ENCODE peak calls at places on chromosomes 5 and 9, in nine cellular contexts. I, R, H, U, O, Q, B, N and M are unnamed samples.

GRCh38 chr9:121619566-121619965 is 31.9 kb upstream of the DAB2IP start:
- DNase-seq in I (no peak), R (no peak), H (no peak), U (no peak), O (no peak), Q (no peak), B (no peak), N (no peak), M (no peak)

GRCh38 chr9:121201045-121201737 is 478 bp downstream of the RAB14 start:
- DNase-seq in I (peak; percentile 53), R (peak; percentile 94), H (no peak), U (peak; percentile 15), O (peak; percentile 29), Q (peak; percentile 60), B (peak; percentile 71), N (peak; percentile 12), M (no peak)

GRCh38 chr5:96794757-96795156 is 13.0 kb downstream of the ERAP1 start:
- DNase-seq in I (no peak), R (no peak), H (no peak), U (no peak), O (no peak), Q (no peak), B (no peak), N (no peak), M (no peak)

GRCh38 chr9:36725777-36726356 is 153.2 kb downstream of the MELK start:
- DNase-seq in I (no peak), R (no peak), H (no peak), U (no peak), O (no peak), Q (no peak), B (no peak), N (no peak), M (no peak)

GRCh38 chr9:137371966-137372651 is 50.9 kb downstream of the EXD3 start:
- DNase-seq in I (no peak), R (peak; percentile 64), H (no peak), U (no peak), O (no peak), Q (no peak), B (peak; percentile 54), N (no peak), M (no peak)

GRCh38 chr5:73381587-73382411 is 66.8 kb downstream of the FOXD1 start:
- DNase-seq in I (no peak), R (peak; percentile 71), H (no peak), U (no peak), O (no peak), Q (no peak), B (no peak), N (peak; percentile 5), M (no peak)

GRCh38 chr5:174690256-174690655 is 34.1 kb upstream of the MSX2 start:
- DNase-seq in I (no peak), R (no peak), H (no peak), U (no peak), O (no peak), Q (no peak), B (no peak), N (no peak), M (no peak)

GRCh38 chr9:93679536-93680444 is 103.4 kb downstream of the PHF2 start:
- DNase-seq in I (peak; percentile 22), R (peak; percentile 58), H (no peak), U (peak; percentile 2), O (no peak), Q (no peak), B (peak; percentile 60), N (no peak), M (peak; percentile 90)

GRCh38 chr5:169374761-169375160 is 73.8 kb upstream of the SLIT3 start:
- DNase-seq in I (no peak), R (no peak), H (no peak), U (no peak), O (no peak), Q (no peak), B (no peak), N (no peak), M (no peak)

GRCh38 chr5:74056789-74057164 is 430.8 kb downstream of the ARHGEF28 start:
- DNase-seq in I (peak; percentile 60), R (no peak), H (no peak), U (peak; percentile 60), O (peak; percentile 64), Q (peak; percentile 36), B (no peak), N (no peak), M (no peak)

GRCh38 chr5:82735160-82735789 is 341.9 kb downstream of the TMEM167A start:
- DNase-seq in I (no peak), R (no peak), H (peak; percentile 63), U (no peak), O (peak; percentile 45), Q (no peak), B (no peak), N (no peak), M (no peak)

GRCh38 chr5:11777096-11777495 is 127.2 kb downstream of the CTNND2 start:
- DNase-seq in I (no peak), R (no peak), H (no peak), U (no peak), O (no peak), Q (no peak), B (no peak), N (no peak), M (no peak)

GRCh38 chr5:175652741-175653663 is 4.9 kb upstream of the HRH2 start:
- DNase-seq in I (no peak), R (no peak), H (no peak), U (no peak), O (no peak), Q (peak; percentile 15), B (no peak), N (no peak), M (no peak)

GRCh38 chr5:72649449-72649848 is 142.2 kb upstream of the ZNF366 start:
- DNase-seq in I (no peak), R (no peak), H (no peak), U (no peak), O (no peak), Q (no peak), B (peak; percentile 73), N (no peak), M (no peak)

GRCh38 chr5:9761706-9762105 is 131.6 kb upstream of the TAS2R1 start:
- DNase-seq in I (no peak), R (no peak), H (no peak), U (no peak), O (no peak), Q (no peak), B (no peak), N (no peak), M (no peak)

GRCh38 chr9:137772281-137772873 is 105.2 kb upstream of the CACNA1B start:
- DNase-seq in I (no peak), R (peak; percentile 42), H (no peak), U (no peak), O (no peak), Q (no peak), B (peak; percentile 26), N (no peak), M (no peak)

GRCh38 chr5:62621280-62621679 is 42.7 kb downstream of the LRRC70 start:
- DNase-seq in I (no peak), R (no peak), H (no peak), U (no peak), O (no peak), Q (no peak), B (no peak), N (no peak), M (no peak)
- TF ChIP-seq POLR2AphosphoS5 in I (no peak), R (no peak), H (no peak), U (no peak), O (no peak), Q (no peak), B (no peak), N (no peak), M (no peak)

GRCh38 chr5:850511-851006 is at the start of gene ZDHHC11:
- DNase-seq in I (peak; percentile 81), R (peak; percentile 76), H (no peak), U (no peak), O (no peak), Q (no peak), B (peak; percentile 67), N (no peak), M (no peak)
- TF ChIP-seq POLR2A in I (no peak), R (no peak), H (no peak), U (no peak), O (no peak), Q (no peak), B (no peak), N (no peak), M (no peak)

DNA sequence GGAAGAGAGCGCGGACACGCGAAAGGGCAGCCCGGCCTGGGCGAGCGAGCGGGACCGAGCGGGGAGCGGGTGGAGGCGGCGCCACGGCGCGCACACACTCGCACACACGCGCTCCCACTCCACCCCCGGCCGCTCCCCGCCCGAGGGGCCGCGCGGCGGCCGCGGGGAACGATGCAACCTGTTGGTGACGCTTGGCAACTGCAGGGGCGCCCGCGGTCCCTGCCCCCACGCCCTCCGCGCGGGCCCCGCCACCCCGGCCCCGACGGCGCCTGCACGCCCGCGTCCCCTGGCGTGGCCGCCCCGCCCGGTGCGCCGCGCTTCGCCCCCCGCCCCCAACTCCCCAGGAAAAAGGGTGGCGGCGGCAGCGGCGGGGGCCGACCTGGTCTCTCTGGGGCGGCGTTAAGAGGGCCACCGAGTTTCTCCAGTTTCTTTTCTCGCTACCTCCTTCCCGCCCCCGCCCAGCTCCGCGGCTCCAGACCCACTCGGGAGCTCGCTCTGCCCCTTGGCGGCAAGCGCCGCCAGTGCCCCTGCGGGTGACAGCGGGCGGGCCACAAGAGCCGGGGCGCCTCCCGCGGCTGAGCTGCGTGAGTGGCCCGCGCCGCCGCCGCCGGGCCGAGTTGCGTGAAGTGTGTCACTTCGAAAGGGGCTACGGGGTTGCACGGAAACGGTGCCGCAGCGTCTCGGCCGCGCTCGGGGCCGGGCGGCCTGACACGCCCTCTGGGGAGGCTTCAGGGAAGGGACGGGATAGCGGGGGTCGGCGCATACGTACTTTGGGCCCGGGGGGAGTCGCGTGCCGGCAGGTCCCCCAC is at the start of gene NR3C1:
- DNase-seq in I (peak; percentile 88), R (peak; percentile 99), H (no peak), U (peak; percentile 78), O (peak; percentile 78), Q (peak; percentile 88), B (peak; percentile 94), N (peak; percentile 41), M (peak; percentile 94)
- TF ChIP-seq POLR2AphosphoS5 in I (peak; percentile 40), R (peak; percentile 78), H (peak; percentile 23), U (no peak), O (peak; percentile 69), Q (peak; percentile 68), B (peak; percentile 49), N (peak; percentile 48), M (peak; percentile 73)

GRCh38 chr9:90799271-90799860 is 2.3 kb upstream of the SYK start:
- DNase-seq in I (no peak), R (no peak), H (no peak), U (no peak), O (no peak), Q (no peak), B (no peak), N (no peak), M (no peak)

GRCh38 chr9:90803860-90804593 is 2.4 kb downstream of the SYK start:
- DNase-seq in I (no peak), R (no peak), H (no peak), U (no peak), O (no peak), Q (no peak), B (no peak), N (no peak), M (no peak)

GRCh38 chr9:90801175-90801506 is 478 bp upstream of the SYK start:
- DNase-seq in I (no peak), R (no peak), H (no peak), U (no peak), O (no peak), Q (no peak), B (no peak), N (no peak), M (no peak)

GRCh38 chr9:90802534-90802933 is 915 bp downstream of the SYK start:
- DNase-seq in I (no peak), R (no peak), H (no peak), U (no peak), O (no peak), Q (no peak), B (no peak), N (no peak), M (no peak)

GRCh38 chr9:90801507-90802289 is at the start of gene SYK:
- DNase-seq in I (peak; percentile 79), R (peak; percentile 96), H (no peak), U (peak; percentile 27), O (no peak), Q (peak; percentile 87), B (peak; percentile 67), N (no peak), M (no peak)
- TF ChIP-seq POLR2A in I (no peak), R (peak; percentile 78), H (no peak), U (peak; percentile 37), O (no peak), Q (peak; percentile 87), B (no peak), N (no peak), M (no peak)